ENCODE peak calls at places on chromosome 14, in nine cellular contexts. S, O, F, K, I, X, T, M and D are unnamed samples.

GRCh38 chr14:21494902-21495762 is 16.0 kb downstream of the METTL3 start:
- DNase-seq in F (no peak), S (no peak), I (no peak), K (no peak), X (no peak), T (no peak), O (no peak), M (no peak), D (no peak)

GRCh38 chr14:84202486-84202885 is 1327.5 kb upstream of the FLRT2 start:
- DNase-seq in K (no peak), M (no peak), X (no peak), F (no peak), O (no peak), T (no peak), I (no peak), S (no peak), D (no peak)

GRCh38 chr14:64444984-64445845 is 20.1 kb upstream of the AKAP5 start:
- DNase-seq in T (peak), I (peak), S (no peak), O (no peak), K (peak), X (no peak), M (peak), F (peak), D (no peak)

GRCh38 chr14:76995279-76996035 is 33.1 kb downstream of the IRF2BPL start:
- DNase-seq in S (no peak), X (no peak), K (no peak), F (no peak), O (no peak), T (no peak), M (no peak), I (no peak), D (no peak)

GRCh38 chr14:102592969-102593840 is 756 bp downstream of the RCOR1 start:
- DNase-seq in F (peak), O (peak), T (no peak), S (peak), M (peak), K (peak), X (peak), I (peak), D (peak)

GRCh38 chr14:71698027-71698426 is 234.2 kb upstream of the RGS6 start:
- DNase-seq in M (no peak), K (no peak), S (no peak), I (no peak), O (no peak), F (no peak), X (no peak), T (no peak), D (no peak)

GRCh38 chr14:57212919-57213318 is 55.8 kb downstream of the EXOC5 start:
- DNase-seq in X (no peak), K (peak), I (no peak), T (no peak), M (no peak), S (no peak), F (no peak), O (no peak), D (no peak)

GRCh38 chr14:91125271-91125661 is 11.4 kb downstream of the DGLUCY start:
- DNase-seq in F (no peak), K (no peak), M (no peak), X (no peak), T (no peak), S (no peak), O (no peak), I (no peak), D (peak)

GRCh38 chr14:99698642-99699041 is 14.5 kb downstream of the CYP46A1 start:
- DNase-seq in T (no peak), K (no peak), F (no peak), O (no peak), M (no peak), I (peak), S (no peak), X (no peak), D (no peak)

GRCh38 chr14:86364634-86365033 is 834.7 kb downstream of the FLRT2 start:
- DNase-seq in F (no peak), T (no peak), O (no peak), X (no peak), S (no peak), I (no peak), K (no peak), M (no peak), D (no peak)